ENCODE peak calls at places on chromosomes 4 and X, in five cellular contexts. V is left ventricle myocardium inferior, W is hepatocyte, K is H1, C is GM12878. S is an unnamed sample.

GRCh38 chrX:124018031-124018430 is 56.5 kb downstream of the STAG2 start:
- DNase-seq in V (no peak), W (no peak), K (no peak), C (no peak), S (no peak)

GRCh38 chrX:19487520-19488200 is 27.6 kb downstream of the MAP3K15 start:
- DNase-seq in V (no peak), W (no peak), K (no peak), C (no peak), S (no peak)

GRCh38 chrX:154457491-154458115 is 478 bp upstream of the PLXNA3 start:
- DNase-seq in V (no peak), W (peak; percentile 75), K (peak; percentile 65), C (no peak), S (no peak)

GRCh38 chr4:53196872-53197759 is 168.7 kb downstream of the SCFD2 start:
- DNase-seq in V (no peak), W (peak; percentile 84), K (no peak), C (peak; percentile 44), S (peak; percentile 40)

GRCh38 chrX:129480889-129481288 is 42.4 kb downstream of the SMARCA1 start:
- DNase-seq in V (no peak), W (no peak), K (no peak), C (no peak), S (no peak)

GRCh38 chrX:109886122-109886761 is 116.7 kb upstream of the TMEM164 start:
- DNase-seq in V (peak; percentile 15), W (peak; percentile 42), K (peak; percentile 44), C (no peak), S (peak; percentile 46)

GRCh38 chr4:55549888-55550287 is 3.2 kb upstream of the CLOCK start:
- DNase-seq in V (no peak), W (peak; percentile 51), K (no peak), C (no peak), S (peak; percentile 84)

GRCh38 chrX:117327306-117327705 is 789.3 kb downstream of the KLHL13 start:
- DNase-seq in V (no peak), W (no peak), K (no peak), C (no peak), S (no peak)

GRCh38 chr4:848307-848691 is 22.4 kb upstream of the CPLX1 start:
- DNase-seq in V (no peak), W (no peak), K (no peak), C (no peak), S (no peak)

GRCh38 chr4:78951862-78952472 is 12.7 kb upstream of the PAQR3 start:
- DNase-seq in V (no peak), W (peak; percentile 64), K (no peak), C (no peak), S (peak; percentile 34)

GRCh38 chrX:123835661-123836371 is 24.0 kb upstream of the XIAP start:
- DNase-seq in V (no peak), W (peak; percentile 20), K (no peak), C (no peak), S (peak; percentile 59)

GRCh38 chr4:162565730-162566129 is 401.9 kb upstream of the FSTL5 start:
- DNase-seq in V (no peak), W (no peak), K (no peak), C (no peak), S (no peak)

GRCh38 chr4:162557516-162558106 is 393.8 kb upstream of the FSTL5 start:
- DNase-seq in V (no peak), W (no peak), K (no peak), C (no peak), S (no peak)

DNA sequence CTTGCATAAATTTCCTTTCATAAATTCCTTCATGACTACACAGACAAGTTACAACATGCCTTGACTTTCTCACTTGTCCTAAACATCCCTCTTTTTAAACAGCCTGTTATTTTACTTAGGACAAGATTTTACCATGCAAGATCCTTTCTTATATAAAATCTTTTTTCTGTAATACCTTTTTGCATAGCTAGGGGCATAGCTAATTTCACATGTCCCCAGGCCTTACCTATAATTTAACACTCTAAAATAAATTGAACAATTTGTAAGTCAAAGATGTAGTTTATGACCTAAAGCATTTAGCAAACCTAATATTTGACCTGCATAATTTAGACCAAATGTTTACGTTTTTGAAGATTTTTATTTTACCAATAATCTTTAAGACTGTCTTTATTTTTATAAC is 396.3 kb upstream of the FSTL5 start:
- DNase-seq in V (no peak), W (no peak), K (no peak), C (no peak), S (no peak)
- TF ChIP-seq CTCF in V (no peak), W (no peak), K (no peak), C (no peak), S (no peak)

DNA sequence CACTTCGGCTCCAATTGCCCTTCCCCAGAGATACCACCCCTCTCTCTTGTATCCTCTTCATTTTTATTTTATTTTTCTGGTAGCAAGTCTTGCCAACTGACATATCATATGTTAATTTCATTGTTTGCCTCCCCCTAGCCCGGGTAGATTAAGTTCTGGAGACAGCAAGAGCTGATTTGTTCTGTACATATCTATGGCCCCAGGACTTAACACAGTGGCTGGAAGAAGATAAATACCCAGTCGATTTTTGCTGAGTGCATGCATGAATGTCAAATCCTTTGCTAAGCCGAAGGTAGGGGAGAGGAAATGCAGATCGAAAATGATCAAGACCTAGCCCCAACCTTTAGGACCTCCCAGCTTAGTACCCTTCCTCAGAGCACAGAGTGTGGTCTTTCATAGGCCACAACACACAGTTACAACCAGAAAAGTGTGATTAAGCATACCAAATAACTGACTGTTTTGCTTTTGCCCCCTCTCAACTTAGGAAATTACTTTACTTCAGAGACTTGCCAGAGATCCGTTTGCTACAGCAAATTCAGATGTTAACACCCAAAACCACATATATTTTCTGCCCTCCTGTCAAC is 58.7 kb upstream of the KLF3 start:
- DNase-seq in V (no peak), W (no peak), K (peak; percentile 24), C (no peak), S (no peak)
- H3K27ac ChIP-seq in V (no peak overlapping the region), W (peak overlapping the region; percentile 10), K (no peak overlapping the region), C (no peak overlapping the region), S (no peak overlapping the region)

GRCh38 chr4:17010426-17011087 is 112.1 kb upstream of the LDB2 start:
- DNase-seq in V (no peak), W (no peak), K (peak; percentile 30), C (no peak), S (no peak)
- TF ChIP-seq CTCF in V (no peak), W (no peak), K (no peak), C (no peak), S (no peak)

GRCh38 chr4:185780472-185780871 is 31.5 kb downstream of the SORBS2 start:
- DNase-seq in V (no peak), W (no peak), K (no peak), C (no peak), S (no peak)

GRCh38 chr4:185779520-185779919 is 32.5 kb downstream of the SORBS2 start:
- DNase-seq in V (no peak), W (no peak), K (no peak), C (no peak), S (no peak)

GRCh38 chr4:185783574-185783973 is 28.4 kb downstream of the SORBS2 start:
- DNase-seq in V (no peak), W (no peak), K (no peak), C (no peak), S (no peak)

GRCh38 chr4:185782523-185782922 is 29.5 kb downstream of the SORBS2 start:
- DNase-seq in V (no peak), W (peak; percentile 25), K (no peak), C (no peak), S (peak; percentile 22)

GRCh38 chr4:185781555-185782215 is 30.3 kb downstream of the SORBS2 start:
- DNase-seq in V (no peak), W (no peak), K (no peak), C (no peak), S (no peak)
- H3K27ac ChIP-seq in V (peak overlapping the region; percentile 90), W (no peak overlapping the region), K (no peak overlapping the region), C (no peak overlapping the region), S (no peak overlapping the region)

GRCh38 chrX:26670521-26670920 is 454.6 kb downstream of the MAGEB5 start:
- DNase-seq in V (no peak), W (no peak), K (no peak), C (no peak), S (no peak)

GRCh38 chrX:26664919-26665318 is 448.9 kb downstream of the MAGEB5 start:
- DNase-seq in V (no peak), W (no peak), K (no peak), C (no peak), S (no peak)
- TF ChIP-seq CTCF in V (no peak), W (no peak), K (no peak), C (no peak), S (no peak)

GRCh38 chr4:87050596-87050995 is 115.8 kb downstream of the AFF1 start:
- DNase-seq in V (peak; percentile 67), W (no peak), K (no peak), C (no peak), S (no peak)

GRCh38 chr4:87053064-87053693 is 118.4 kb downstream of the AFF1 start:
- DNase-seq in V (no peak), W (no peak), K (no peak), C (no peak), S (no peak)

GRCh38 chr4:87051121-87051713 is 116.4 kb downstream of the AFF1 start:
- DNase-seq in V (no peak), W (no peak), K (no peak), C (no peak), S (no peak)

GRCh38 chr4:87053802-87054767 is 119.3 kb downstream of the AFF1 start:
- DNase-seq in V (no peak), W (no peak), K (no peak), C (no peak), S (no peak)

DNA sequence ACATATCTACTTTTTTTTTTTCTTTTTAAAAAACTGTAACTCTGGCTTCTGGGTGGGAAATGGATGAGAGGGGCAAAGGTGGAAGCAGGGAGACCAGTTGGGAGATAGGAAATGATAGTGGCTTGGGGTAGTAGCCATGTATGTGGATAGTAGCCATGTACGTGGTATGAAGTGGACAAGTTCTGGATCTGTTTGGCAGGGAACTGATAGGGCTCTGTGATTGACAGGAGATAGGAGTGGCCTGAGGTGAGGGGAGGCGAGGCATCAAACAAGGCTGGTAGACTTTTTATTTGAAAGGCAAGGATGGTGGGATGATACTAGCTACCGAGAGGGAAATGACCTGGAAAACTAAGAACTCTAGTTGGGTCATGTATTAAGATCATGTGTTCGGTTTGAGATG is 117.8 kb downstream of the AFF1 start:
- DNase-seq in V (no peak), W (no peak), K (no peak), C (no peak), S (no peak)
- H3K27ac ChIP-seq in V (peak overlapping the region; percentile 92), W (no peak overlapping the region), K (no peak overlapping the region), C (no peak overlapping the region), S (no peak overlapping the region)

GRCh38 chr4:97590266-97590665 is 553.0 kb downstream of the STPG2 start:
- DNase-seq in V (no peak), W (no peak), K (no peak), C (no peak), S (no peak)
- TF ChIP-seq CTCF in V (no peak), W (no peak), K (no peak), C (no peak), S (no peak)

S was measured in RWPE1.